ENCODE peak calls at places on chromosomes 3 and 15, in five cellular contexts. One of them, this sample, is unnamed.

GRCh38 chr15:57591822-57592367 is at the start of gene MYZAP:
- DNase-seq in ascending aorta: peak; percentile 74
- DNase-seq in kidney epithelial cell: no peak
- DNase-seq in right atrium auricular region: peak; percentile 64
- DNase-seq in cardiac muscle cell: peak; percentile 71
- DNase-seq in this sample: no peak

GRCh38 chr3:119469378-119470189 is 821 bp downstream of the POGLUT1 start:
- DNase-seq in cardiac muscle cell: no peak
- DNase-seq in right atrium auricular region: no peak
- DNase-seq in ascending aorta: no peak
- DNase-seq in kidney epithelial cell: no peak
- DNase-seq in this sample: no peak

GRCh38 chr3:53103566-53104296 is 26.5 kb downstream of the RFT1 start:
- DNase-seq in ascending aorta: no peak
- DNase-seq in cardiac muscle cell: no peak
- DNase-seq in kidney epithelial cell: no peak
- DNase-seq in right atrium auricular region: no peak
- DNase-seq in this sample: no peak

GRCh38 chr15:93865610-93866009 is 365.8 kb upstream of the MCTP2 start:
- DNase-seq in cardiac muscle cell: no peak
- DNase-seq in right atrium auricular region: no peak
- DNase-seq in ascending aorta: no peak
- DNase-seq in kidney epithelial cell: no peak
- DNase-seq in this sample: no peak

GRCh38 chr3:74353039-74353438 is 261.4 kb downstream of the CNTN3 start:
- DNase-seq in right atrium auricular region: no peak
- DNase-seq in ascending aorta: no peak
- DNase-seq in kidney epithelial cell: no peak
- DNase-seq in cardiac muscle cell: peak; percentile 9
- DNase-seq in this sample: no peak

GRCh38 chr15:59199775-59200465 is 6.7 kb upstream of the LDHAL6B start:
- DNase-seq in kidney epithelial cell: peak; percentile 60
- DNase-seq in cardiac muscle cell: no peak
- DNase-seq in right atrium auricular region: no peak
- DNase-seq in ascending aorta: no peak
- DNase-seq in this sample: peak; percentile 51

GRCh38 chr3:112773864-112774263 is 72.8 kb downstream of the CD200R1L start:
- DNase-seq in kidney epithelial cell: no peak
- DNase-seq in right atrium auricular region: no peak
- DNase-seq in ascending aorta: no peak
- DNase-seq in cardiac muscle cell: no peak
- DNase-seq in this sample: no peak

GRCh38 chr15:69342460-69343076 is 43.9 kb downstream of the PAQR5 start:
- DNase-seq in cardiac muscle cell: peak; percentile 30
- DNase-seq in kidney epithelial cell: no peak
- DNase-seq in ascending aorta: no peak
- DNase-seq in right atrium auricular region: no peak
- DNase-seq in this sample: no peak

GRCh38 chr3:86787091-86787490 is 203.9 kb downstream of the VGLL3 start:
- DNase-seq in right atrium auricular region: no peak
- DNase-seq in kidney epithelial cell: no peak
- DNase-seq in cardiac muscle cell: no peak
- DNase-seq in ascending aorta: no peak
- DNase-seq in this sample: no peak

GRCh38 chr15:57861805-57862586 is 155.5 kb downstream of the POLR2M start:
- DNase-seq in right atrium auricular region: no peak
- DNase-seq in cardiac muscle cell: no peak
- DNase-seq in ascending aorta: no peak
- DNase-seq in kidney epithelial cell: peak; percentile 31
- DNase-seq in this sample: peak; percentile 65

GRCh38 chr15:71891026-71891425 is 80.7 kb downstream of the NR2E3 start:
- DNase-seq in ascending aorta: no peak
- DNase-seq in kidney epithelial cell: no peak
- DNase-seq in right atrium auricular region: no peak
- DNase-seq in cardiac muscle cell: peak; percentile 71
- DNase-seq in this sample: no peak

GRCh38 chr3:9761919-9762318 is 7.8 kb downstream of the CAMK1 start:
- DNase-seq in cardiac muscle cell: no peak
- DNase-seq in right atrium auricular region: no peak
- DNase-seq in kidney epithelial cell: no peak
- DNase-seq in ascending aorta: no peak
- DNase-seq in this sample: no peak

GRCh38 chr3:198092276-198092675 is 132.3 kb downstream of the LMLN start:
- DNase-seq in ascending aorta: no peak
- DNase-seq in right atrium auricular region: no peak
- DNase-seq in kidney epithelial cell: no peak
- DNase-seq in cardiac muscle cell: no peak
- DNase-seq in this sample: no peak

GRCh38 chr3:63278171-63278999 is at the start of gene SYNPR:
- DNase-seq in kidney epithelial cell: no peak
- DNase-seq in cardiac muscle cell: peak; percentile 11
- DNase-seq in ascending aorta: no peak
- DNase-seq in right atrium auricular region: no peak
- DNase-seq in this sample: no peak

GRCh38 chr3:197749315-197749600 is 425 bp upstream of the FYTTD1 start:
- DNase-seq in right atrium auricular region: peak; percentile 60
- DNase-seq in ascending aorta: no peak
- DNase-seq in cardiac muscle cell: peak; percentile 65
- DNase-seq in kidney epithelial cell: no peak
- DNase-seq in this sample: no peak

GRCh38 chr15:82823049-82823448 is 13.6 kb downstream of the WHAMM start:
- DNase-seq in ascending aorta: no peak
- DNase-seq in right atrium auricular region: no peak
- DNase-seq in kidney epithelial cell: no peak
- DNase-seq in cardiac muscle cell: no peak
- DNase-seq in this sample: no peak

GRCh38 chr15:39592500-39592899 is 11.6 kb downstream of the THBS1 start:
- DNase-seq in cardiac muscle cell: no peak
- DNase-seq in right atrium auricular region: no peak
- DNase-seq in ascending aorta: no peak
- DNase-seq in kidney epithelial cell: no peak
- DNase-seq in this sample: no peak

GRCh38 chr15:31435256-31435781 is 108.7 kb downstream of the KLF13 start:
- DNase-seq in kidney epithelial cell: no peak
- DNase-seq in right atrium auricular region: peak; percentile 84
- DNase-seq in ascending aorta: peak; percentile 88
- DNase-seq in cardiac muscle cell: peak; percentile 91
- DNase-seq in this sample: peak; percentile 50

GRCh38 chr3:10783360-10784346 is 32.4 kb upstream of the SLC6A11 start:
- DNase-seq in right atrium auricular region: peak; percentile 50
- DNase-seq in kidney epithelial cell: no peak
- DNase-seq in ascending aorta: no peak
- DNase-seq in cardiac muscle cell: peak; percentile 58
- DNase-seq in this sample: no peak

GRCh38 chr3:149371723-149372114 is 5.7 kb downstream of the TM4SF1 start:
- DNase-seq in right atrium auricular region: no peak
- DNase-seq in cardiac muscle cell: no peak
- DNase-seq in ascending aorta: no peak
- DNase-seq in kidney epithelial cell: no peak
- DNase-seq in this sample: no peak
- H3K36me3 ChIP-seq in right atrium auricular region: peaks cover 40% of the 10 kb centered on the region
- H3K36me3 ChIP-seq in cardiac muscle cell: no peaks in the 10 kb centered on the region
- H3K36me3 ChIP-seq in ascending aorta: peaks cover 48% of the 10 kb centered on the region
- H3K36me3 ChIP-seq in kidney epithelial cell: peaks cover 1% of the 10 kb centered on the region
- H3K36me3 ChIP-seq in this sample: no peaks in the 10 kb centered on the region

DNA sequence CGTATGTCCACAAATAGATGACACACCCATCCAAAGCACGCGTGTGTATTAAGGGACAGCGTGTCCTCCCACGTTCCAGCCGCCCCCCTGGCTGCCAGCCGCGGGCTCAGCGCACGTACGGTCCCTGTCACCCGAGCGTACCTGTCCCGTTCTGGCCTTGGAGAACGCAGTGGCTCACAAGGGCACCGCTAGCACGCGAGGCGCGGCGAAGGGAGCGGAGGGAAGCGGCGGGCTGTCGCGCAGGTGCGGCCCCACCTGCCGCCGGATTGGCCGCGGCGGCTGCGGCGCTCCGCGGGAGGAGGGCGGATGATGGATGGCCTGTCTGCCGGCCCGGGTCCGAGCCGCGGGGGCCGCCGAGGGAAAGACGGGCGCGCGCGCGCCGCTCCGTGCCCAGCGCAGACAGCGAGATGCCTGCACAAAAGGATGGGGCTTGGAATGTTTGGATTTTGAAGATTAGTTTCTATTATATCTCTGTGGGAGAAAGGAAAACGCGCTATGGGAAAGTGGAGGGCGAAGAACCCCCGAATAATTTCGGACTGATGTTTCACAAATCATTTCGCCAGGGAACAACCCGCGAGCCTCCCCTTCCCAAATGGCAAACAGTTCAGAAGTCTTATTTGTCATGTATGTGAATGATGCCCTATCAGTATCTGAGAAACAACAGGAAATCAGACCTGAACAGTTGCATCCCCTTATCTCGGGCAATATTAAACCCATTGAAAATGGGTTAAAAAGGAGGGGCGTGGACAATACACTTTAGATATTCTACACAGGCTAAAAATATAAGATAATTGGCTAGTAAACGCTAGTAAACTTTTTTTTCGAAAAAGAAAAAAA is 1003.6 kb upstream of the NR2F2 start:
- DNase-seq in ascending aorta: no peak
- DNase-seq in cardiac muscle cell: peak; percentile 24
- DNase-seq in kidney epithelial cell: no peak
- DNase-seq in right atrium auricular region: no peak
- DNase-seq in this sample: no peak
- H3K4me3 ChIP-seq in ascending aorta: peak overlapping the region; percentile 59
- H3K4me3 ChIP-seq in cardiac muscle cell: peak overlapping the region; percentile 32
- H3K4me3 ChIP-seq in kidney epithelial cell: peak overlapping the region; percentile 42
- H3K4me3 ChIP-seq in right atrium auricular region: peak overlapping the region; percentile 40
- H3K4me3 ChIP-seq in this sample: peak overlapping the region; percentile 32

GRCh38 chr3:31740397-31740796 is 207.7 kb downstream of the STT3B start:
- DNase-seq in cardiac muscle cell: no peak
- DNase-seq in ascending aorta: no peak
- DNase-seq in right atrium auricular region: no peak
- DNase-seq in kidney epithelial cell: no peak
- DNase-seq in this sample: no peak
- H3K36me3 ChIP-seq in cardiac muscle cell: no peaks in the 10 kb centered on the region
- H3K36me3 ChIP-seq in ascending aorta: no peaks in the 10 kb centered on the region
- H3K36me3 ChIP-seq in right atrium auricular region: no peaks in the 10 kb centered on the region
- H3K36me3 ChIP-seq in kidney epithelial cell: no peaks in the 10 kb centered on the region
- H3K36me3 ChIP-seq in this sample: no peaks in the 10 kb centered on the region

GRCh38 chr15:38074029-38074428 is 139.6 kb downstream of the TMCO5A start:
- DNase-seq in cardiac muscle cell: no peak
- DNase-seq in right atrium auricular region: no peak
- DNase-seq in ascending aorta: no peak
- DNase-seq in kidney epithelial cell: no peak
- DNase-seq in this sample: no peak
- H3K4me3 ChIP-seq in cardiac muscle cell: no peak overlapping the region
- H3K4me3 ChIP-seq in right atrium auricular region: no peak overlapping the region
- H3K4me3 ChIP-seq in ascending aorta: no peak overlapping the region
- H3K4me3 ChIP-seq in kidney epithelial cell: no peak overlapping the region
- H3K4me3 ChIP-seq in this sample: no peak overlapping the region

GRCh38 chr15:81310480-81310879 is 13.5 kb downstream of the STARD5 start:
- DNase-seq in kidney epithelial cell: no peak
- DNase-seq in cardiac muscle cell: no peak
- DNase-seq in ascending aorta: no peak
- DNase-seq in right atrium auricular region: no peak
- DNase-seq in this sample: no peak
- H3K36me3 ChIP-seq in kidney epithelial cell: no peaks in the 10 kb centered on the region
- H3K36me3 ChIP-seq in cardiac muscle cell: no peaks in the 10 kb centered on the region
- H3K36me3 ChIP-seq in ascending aorta: peaks cover 8% of the 10 kb centered on the region
- H3K36me3 ChIP-seq in right atrium auricular region: peaks cover 25% of the 10 kb centered on the region
- H3K36me3 ChIP-seq in this sample: no peaks in the 10 kb centered on the region

DNA sequence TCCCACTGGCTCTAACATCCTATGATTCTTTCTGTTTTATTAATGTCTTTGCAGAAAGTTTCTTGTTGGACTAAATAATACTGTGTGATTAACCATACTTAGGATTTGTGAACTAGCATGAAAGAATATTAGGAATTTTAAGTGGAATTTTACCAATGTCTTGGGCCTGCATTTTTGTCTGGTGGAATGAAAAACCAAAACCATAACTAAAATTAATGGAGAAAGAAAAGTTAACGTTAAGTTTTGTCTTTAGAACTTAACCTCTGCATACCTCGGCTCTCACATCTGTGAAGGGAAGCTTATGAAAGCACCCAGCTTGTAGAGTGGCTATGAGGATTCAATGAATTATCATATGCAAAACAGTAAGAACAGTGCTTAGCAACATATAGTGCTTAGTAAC is 6.5 kb downstream of the FBN1 start:
- DNase-seq in kidney epithelial cell: no peak
- DNase-seq in ascending aorta: no peak
- DNase-seq in right atrium auricular region: no peak
- DNase-seq in cardiac muscle cell: no peak
- DNase-seq in this sample: no peak
- H3K4me3 ChIP-seq in kidney epithelial cell: no peak overlapping the region
- H3K4me3 ChIP-seq in ascending aorta: no peak overlapping the region
- H3K4me3 ChIP-seq in right atrium auricular region: no peak overlapping the region
- H3K4me3 ChIP-seq in cardiac muscle cell: no peak overlapping the region
- H3K4me3 ChIP-seq in this sample: no peak overlapping the region

This sample was measured in BJ.